ENCODE peak calls at places on chromosomes 13 and 19, in six cellular contexts. X is tibial nerve; H is activated T-cell treated with anti-CD3 and anti-CD28 coated beads, Interleukin-2, amount 50 U/mL, for 1 hour; K is tibial artery; E is SK-N-DZ; N is memory B cell. S is an unnamed sample.

GRCh38 chr19:47047931-47048399 is 459 bp downstream of the TMEM160 start:
- DNase-seq in K (peak; percentile 81), H (peak; percentile 58), E (peak; percentile 79), N (peak; percentile 52), X (peak; percentile 83), S (peak; percentile 75)

GRCh38 chr13:60837806-60838205 is 440.8 kb downstream of the TDRD3 start:
- DNase-seq in H (no peak), K (no peak), E (no peak), X (no peak), N (no peak), S (no peak)

GRCh38 chr19:1469200-1469935 is 9.6 kb downstream of the C19orf25 start:
- DNase-seq in E (no peak), N (no peak), X (no peak), H (peak; percentile 46), K (no peak), S (no peak)

GRCh38 chr19:51468545-51468920 is 9.8 kb upstream of the CEACAM18 start:
- DNase-seq in H (no peak), X (no peak), E (no peak), N (no peak), K (no peak), S (no peak)

GRCh38 chr19:44904426-44904994 is 1.1 kb upstream of the APOE start:
- DNase-seq in E (no peak), H (no peak), N (no peak), K (no peak), X (no peak), S (no peak)

GRCh38 chr19:55369651-55370304 is 485 bp downstream of the IL11 start:
- DNase-seq in K (no peak), N (no peak), X (no peak), E (peak; percentile 80), H (peak; percentile 46), S (no peak)

GRCh38 chr19:40139533-40140287 is 49.0 kb upstream of the ZNF780A start:
- DNase-seq in H (peak; percentile 27), K (no peak), E (peak; percentile 64), N (peak; percentile 39), X (peak; percentile 33), S (peak; percentile 6)

GRCh38 chr13:107234315-107234714 is 666.4 kb upstream of the ARGLU1 start:
- DNase-seq in H (no peak), X (no peak), N (no peak), K (no peak), E (no peak), S (no peak)

GRCh38 chr13:41864658-41865057 is 96.3 kb downstream of the VWA8 start:
- DNase-seq in H (no peak), K (no peak), E (no peak), X (no peak), N (no peak), S (no peak)

GRCh38 chr13:51834581-51835158 is 10.3 kb downstream of the TMEM272 start:
- DNase-seq in N (no peak), K (no peak), H (no peak), X (no peak), E (no peak), S (no peak)

GRCh38 chr13:79560954-79561353 is 80.0 kb downstream of the NDFIP2 start:
- DNase-seq in E (no peak), H (no peak), N (no peak), X (no peak), K (no peak), S (no peak)

GRCh38 chr19:49713236-49713845 is 22.4 kb downstream of the CPT1C start:
- DNase-seq in E (no peak), H (no peak), N (no peak), K (no peak), X (no peak), S (no peak)

GRCh38 chr13:23705578-23705977 is 135.4 kb downstream of the TNFRSF19 start:
- DNase-seq in K (no peak), E (no peak), H (no peak), N (no peak), X (no peak), S (no peak)

GRCh38 chr13:51158923-51159322 is 47.8 kb upstream of the C13orf42 start:
- DNase-seq in X (no peak), N (no peak), K (no peak), E (no peak), H (no peak), S (no peak)

GRCh38 chr13:61123533-61124269 is 291.9 kb downstream of the PCDH20 start:
- DNase-seq in N (no peak), K (no peak), X (no peak), H (no peak), E (no peak), S (no peak)

GRCh38 chr13:83508905-83509304 is 373.4 kb downstream of the SLITRK1 start:
- DNase-seq in K (no peak), H (no peak), N (no peak), X (no peak), E (no peak), S (no peak)

GRCh38 chr13:51475727-51476521 is 23.1 kb upstream of the INTS6 start:
- DNase-seq in X (no peak), H (no peak), E (no peak), N (no peak), K (no peak), S (no peak)

GRCh38 chr13:35716186-35716585 is 239.7 kb upstream of the MAB21L1 start:
- DNase-seq in H (no peak), N (no peak), K (no peak), X (no peak), E (no peak), S (no peak)

GRCh38 chr19:49338691-49339363 is 3.6 kb downstream of the CD37 start:
- DNase-seq in X (no peak), E (no peak), H (no peak), N (peak; percentile 63), K (peak; percentile 58), S (peak; percentile 88)

GRCh38 chr19:5128251-5128931 is 159.5 kb downstream of the KDM4B start:
- DNase-seq in K (peak; percentile 51), N (no peak), E (peak; percentile 40), H (no peak), X (peak; percentile 47), S (peak; percentile 77)

GRCh38 chr13:40941581-40941980 is 77.5 kb downstream of the ELF1 start:
- DNase-seq in N (no peak), K (no peak), H (no peak), E (no peak), X (no peak), S (no peak)

GRCh38 chr19:54475706-54476105 is 2.6 kb upstream of the CDC42EP5 start:
- DNase-seq in H (no peak), E (no peak), K (no peak), N (no peak), X (no peak), S (no peak)

GRCh38 chr19:42129399-42130253 is 2.6 kb downstream of the POU2F2 start:
- DNase-seq in H (no peak), K (peak; percentile 65), X (peak; percentile 31), N (peak; percentile 70), E (peak; percentile 46), S (no peak)

GRCh38 chr19:55080121-55080914 is 4.6 kb downstream of the EPS8L1 start:
- DNase-seq in N (no peak), X (no peak), H (peak; percentile 58), K (no peak), E (peak; percentile 38), S (peak; percentile 48)

GRCh38 chr13:25654332-25654731 is 282.6 kb downstream of the ATP8A2 start:
- DNase-seq in K (no peak), H (no peak), N (no peak), E (no peak), X (no peak), S (no peak)

GRCh38 chr13:20146381-20146780 is 14.5 kb downstream of the GJA3 start:
- DNase-seq in E (no peak), H (no peak), X (no peak), N (no peak), K (no peak), S (no peak)

GRCh38 chr19:53019684-53020083 is 6.0 kb downstream of the ERVV-1 start:
- DNase-seq in K (no peak), E (no peak), N (no peak), X (no peak), H (no peak), S (peak; percentile 6)

GRCh38 chr19:41801682-41802317 is 5.4 kb downstream of the CEACAM3 start:
- DNase-seq in H (no peak), X (peak; percentile 30), E (no peak), K (no peak), N (peak; percentile 21), S (no peak)

GRCh38 chr13:95191821-95192220 is 109.4 kb downstream of the ABCC4 start:
- DNase-seq in N (peak; percentile 58), E (peak; percentile 70), X (peak; percentile 63), H (peak; percentile 66), K (peak; percentile 62), S (peak; percentile 72)

GRCh38 chr19:23314505-23315241 is 64.5 kb upstream of the ZNF724 start:
- DNase-seq in X (no peak), N (no peak), H (no peak), E (no peak), K (no peak), S (no peak)

GRCh38 chr13:89852570-89852969 is 1494.9 kb upstream of the MIR17HG start:
- DNase-seq in K (no peak), E (no peak), H (no peak), X (no peak), N (no peak), S (no peak)

GRCh38 chr13:52600666-52601065 is 41.6 kb upstream of the HNRNPA1L2 start:
- DNase-seq in E (peak; percentile 42), K (no peak), N (no peak), X (no peak), H (no peak), S (no peak)

GRCh38 chr19:3604987-3605343 is 1.7 kb downstream of the TBXA2R start:
- DNase-seq in N (no peak), H (peak; percentile 38), E (no peak), K (no peak), X (no peak), S (no peak)

GRCh38 chr19:45402469-45403070 is 2.3 kb downstream of the PPP1R13L start:
- DNase-seq in K (no peak), N (peak; percentile 35), H (peak; percentile 54), E (peak; percentile 49), X (no peak), S (peak; percentile 38)

GRCh38 chr13:80873589-80873988 is 532.7 kb upstream of the SPRY2 start:
- DNase-seq in E (no peak), X (no peak), H (no peak), N (no peak), K (no peak), S (no peak)

GRCh38 chr13:20431080-20431479 is 94.6 kb downstream of the CRYL1 start:
- DNase-seq in E (no peak), X (no peak), H (no peak), N (no peak), K (no peak), S (no peak)

GRCh38 chr13:50713849-50714248 is 129.6 kb downstream of the DLEU7 start:
- DNase-seq in N (no peak), H (no peak), X (peak; percentile 44), E (no peak), K (no peak), S (no peak)

S was measured in thyroid gland.